ENCODE peak calls at places on chromosomes 5 and 9, in seven cellular contexts. M is AG20443, V is foreskin melanocyte, S is WERI-Rb-1, Q is coronary artery, G is AG08395, J is NCI-H1694. A is an unnamed sample.

GRCh38 chr5:96220610-96221390 is 212.2 kb downstream of the PCSK1 start:
- DNase-seq in V (no peak), J (no peak), S (no peak), G (peak; percentile 53), Q (no peak), M (peak; percentile 34), A (peak; percentile 8)

GRCh38 chr5:54610197-54610898 is 92.8 kb downstream of the SNX18 start:
- DNase-seq in M (peak; percentile 65), G (peak; percentile 69), J (no peak), S (no peak), Q (no peak), V (peak; percentile 18), A (peak; percentile 55)

GRCh38 chr9:98678244-98678842 is 30.4 kb downstream of the GABBR2 start:
- DNase-seq in J (no peak), M (peak; percentile 43), Q (no peak), S (no peak), V (no peak), G (no peak), A (no peak)

GRCh38 chr5:34014614-34015013 is 6.8 kb upstream of the AMACR start:
- DNase-seq in S (no peak), J (no peak), Q (no peak), G (no peak), M (no peak), V (no peak), A (no peak)

GRCh38 chr9:135702002-135702721 is at the start of gene KCNT1:
- DNase-seq in M (peak; percentile 96), Q (no peak), G (peak; percentile 94), V (peak; percentile 24), S (peak; percentile 66), J (no peak), A (peak; percentile 96)

GRCh38 chr5:82419559-82420332 is 141.6 kb upstream of the RPS23 start:
- DNase-seq in S (no peak), Q (no peak), M (no peak), G (no peak), J (no peak), V (no peak), A (no peak)

GRCh38 chr5:178326054-178326715 is 93.6 kb upstream of the PHYKPL start:
- DNase-seq in S (peak; percentile 16), V (no peak), G (no peak), J (no peak), M (no peak), Q (no peak), A (no peak)

GRCh38 chr5:57324888-57325287 is 151.0 kb downstream of the GPBP1 start:
- DNase-seq in V (peak; percentile 24), S (no peak), Q (no peak), M (no peak), G (no peak), J (no peak), A (no peak)

GRCh38 chr9:133584559-133585476 is 24.4 kb downstream of the FAM163B start:
- DNase-seq in J (peak; percentile 71), Q (no peak), M (no peak), S (no peak), G (no peak), V (no peak), A (no peak)

GRCh38 chr9:4489919-4490704 is at the start of gene SLC1A1:
- DNase-seq in M (peak; percentile 81), V (peak; percentile 29), S (peak; percentile 53), G (peak; percentile 68), Q (peak; percentile 88), J (peak; percentile 41), A (peak; percentile 83)

GRCh38 chr9:32117291-32117690 is 267.2 kb upstream of the ACO1 start:
- DNase-seq in V (no peak), G (no peak), S (no peak), M (no peak), J (no peak), Q (no peak), A (no peak)

GRCh38 chr9:132857601-132858342 is 20.3 kb downstream of the AK8 start:
- DNase-seq in M (peak; percentile 53), V (no peak), Q (no peak), G (peak; percentile 67), J (no peak), S (peak; percentile 36), A (no peak)

GRCh38 chr9:37187269-37187668 is 66.9 kb downstream of the ZCCHC7 start:
- DNase-seq in G (no peak), M (no peak), Q (no peak), V (no peak), S (no peak), J (no peak), A (no peak)

GRCh38 chr5:143695244-143695885 is 116.6 kb upstream of the HMHB1 start:
- DNase-seq in J (no peak), S (no peak), Q (no peak), G (no peak), M (no peak), V (no peak), A (no peak)

GRCh38 chr5:7274180-7274579 is 121.8 kb upstream of the ADCY2 start:
- DNase-seq in G (no peak), V (no peak), Q (no peak), M (no peak), S (no peak), J (no peak), A (no peak)

GRCh38 chr9:112112519-112112918 is 62.6 kb downstream of the SUSD1 start:
- DNase-seq in S (no peak), Q (no peak), G (peak; percentile 88), M (peak; percentile 82), V (peak; percentile 21), J (no peak), A (no peak)

GRCh38 chr9:6938447-6938846 is 180.7 kb downstream of the KDM4C start:
- DNase-seq in V (peak; percentile 80), Q (no peak), S (no peak), G (peak; percentile 81), M (peak; percentile 77), J (no peak), A (no peak)

GRCh38 chr5:143134900-143135299 is 268.6 kb downstream of the NR3C1 start:
- DNase-seq in S (no peak), G (no peak), J (no peak), M (no peak), V (no peak), Q (no peak), A (peak; percentile 45)

GRCh38 chr9:111481885-111482636 is 2.1 kb downstream of the ECPAS start:
- DNase-seq in J (no peak), S (no peak), M (no peak), V (no peak), G (peak; percentile 7), Q (no peak), A (no peak)

GRCh38 chr5:7872517-7873149 is 3.7 kb downstream of the MTRR start:
- DNase-seq in Q (no peak), V (no peak), J (no peak), M (no peak), S (no peak), G (no peak), A (no peak)

GRCh38 chr5:80125962-80126480 is 90.9 kb downstream of the THBS4 start:
- DNase-seq in J (no peak), G (peak; percentile 67), Q (no peak), S (no peak), M (peak; percentile 49), V (peak; percentile 100), A (peak; percentile 50)

GRCh38 chr9:22055090-22055489 is 46.0 kb upstream of the CDKN2B start:
- DNase-seq in S (no peak), G (no peak), M (no peak), J (no peak), Q (no peak), V (no peak), A (no peak)

GRCh38 chr9:108727580-108728056 is 128.2 kb downstream of the ACTL7B start:
- DNase-seq in Q (no peak), S (no peak), M (no peak), J (no peak), G (no peak), V (no peak), A (no peak)

GRCh38 chr9:77486463-77486862 is 161.7 kb downstream of the GNA14 start:
- DNase-seq in S (no peak), G (no peak), Q (no peak), M (no peak), J (no peak), V (no peak), A (no peak)

GRCh38 chr5:25006734-25007133 is 362.0 kb upstream of the CDH10 start:
- DNase-seq in V (no peak), J (peak; percentile 6), Q (no peak), M (peak; percentile 24), S (peak; percentile 11), G (peak; percentile 52), A (no peak)

GRCh38 chr5:103205991-103206700 is 52.4 kb upstream of the MACIR start:
- DNase-seq in S (no peak), Q (no peak), M (no peak), V (no peak), G (no peak), J (no peak), A (no peak)

GRCh38 chr9:18610956-18611355 is 137.0 kb downstream of the ADAMTSL1 start:
- DNase-seq in G (no peak), V (peak; percentile 98), M (no peak), J (no peak), Q (no peak), S (no peak), A (no peak)

GRCh38 chr5:96384353-96384752 is 48.7 kb downstream of the PCSK1 start:
- DNase-seq in S (no peak), M (peak; percentile 86), J (no peak), G (peak; percentile 88), Q (no peak), V (peak; percentile 88), A (no peak)

A was measured in GM13977.